ENCODE peak calls at places on chromosome 19, in four cellular contexts. G, C, U and X are unnamed samples.

GRCh38 chr19:42469311-42470239 is 26.8 kb upstream of the CXCL17 start:
- DNase-seq in G (peak; percentile 69), C (no peak), U (no peak), X (peak; percentile 73)

GRCh38 chr19:5093953-5094718 is 125.2 kb downstream of the KDM4B start:
- DNase-seq in G (no peak), C (no peak), U (no peak), X (no peak)

GRCh38 chr19:23070353-23070781 is 46.5 kb upstream of the ZNF730 start:
- DNase-seq in G (no peak), C (peak; percentile 86), U (peak; percentile 15), X (peak; percentile 89)

GRCh38 chr19:49533551-49534488 is 6.0 kb downstream of the RCN3 start:
- DNase-seq in G (peak; percentile 82), C (peak; percentile 83), U (peak; percentile 28), X (peak; percentile 93)

GRCh38 chr19:49411681-49412321 is 11.4 kb downstream of the PTH2 start:
- DNase-seq in G (no peak), C (no peak), U (no peak), X (peak; percentile 82)

GRCh38 chr19:952680-953500 is 27.1 kb downstream of the ARID3A start:
- DNase-seq in G (peak; percentile 24), C (peak; percentile 58), U (no peak), X (no peak)

GRCh38 chr19:12085074-12085818 is 20.7 kb downstream of the ZNF844 start:
- DNase-seq in G (no peak), C (no peak), U (peak; percentile 10), X (no peak)

GRCh38 chr19:11570039-11570462 is 7.4 kb downstream of the ACP5 start:
- DNase-seq in G (peak; percentile 64), C (no peak), U (no peak), X (peak; percentile 13)

GRCh38 chr19:54352041-54352440 is 12.7 kb downstream of the LAIR1 start:
- DNase-seq in G (no peak), C (no peak), U (no peak), X (no peak)
- H3K4me2 ChIP-seq in G (peak overlapping the region; percentile 8), C (no peak overlapping the region), U (no peak overlapping the region), X (no peak overlapping the region)

DNA sequence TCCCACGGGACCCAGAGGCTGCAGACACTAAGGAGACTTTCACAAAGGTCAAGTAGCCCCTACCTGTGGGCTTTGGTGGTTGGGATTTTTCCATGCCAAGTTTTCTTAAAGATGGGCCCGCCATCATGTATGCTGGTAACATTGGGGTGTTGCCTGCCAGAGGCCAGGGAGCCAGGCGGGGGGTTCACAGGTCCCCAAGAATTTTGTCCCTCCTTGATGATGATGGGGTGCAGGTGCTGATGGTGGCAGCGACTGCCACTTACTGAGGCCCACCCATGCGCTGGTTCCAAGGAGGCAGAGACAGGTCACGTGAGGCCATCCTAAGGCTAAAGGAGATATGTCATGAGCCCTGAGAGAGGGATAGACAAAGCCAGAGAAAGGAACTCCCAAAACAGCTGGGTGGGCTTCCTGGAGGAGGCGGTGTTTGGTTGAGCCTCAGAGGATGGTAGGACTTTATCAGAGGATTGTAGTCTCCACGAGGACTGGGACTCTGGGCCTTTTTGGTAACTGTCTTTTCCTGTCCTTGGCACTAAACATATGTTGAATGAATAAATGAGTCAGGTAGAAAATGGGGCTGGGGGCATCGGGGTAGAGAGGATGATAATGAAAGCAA is 14.4 kb downstream of the PLEKHF1 start:
- DNase-seq in G (no peak), C (no peak), U (no peak), X (peak; percentile 77)
- H3K4me2 ChIP-seq in G (no peak overlapping the region), C (no peak overlapping the region), U (no peak overlapping the region), X (no peak overlapping the region)

GRCh38 chr19:34191355-34191962 is 19.2 kb downstream of the LSM14A start:
- DNase-seq in G (no peak), C (no peak), U (no peak), X (no peak)
- H3K4me2 ChIP-seq in G (peak overlapping the region; percentile 77), C (no peak overlapping the region), U (no peak overlapping the region), X (no peak overlapping the region)

GRCh38 chr19:45293682-45294081 is 29.0 kb downstream of the CKM start:
- DNase-seq in G (no peak), C (no peak), U (no peak), X (no peak)
- H3K4me2 ChIP-seq in G (no peak overlapping the region), C (no peak overlapping the region), U (no peak overlapping the region), X (no peak overlapping the region)

DNA sequence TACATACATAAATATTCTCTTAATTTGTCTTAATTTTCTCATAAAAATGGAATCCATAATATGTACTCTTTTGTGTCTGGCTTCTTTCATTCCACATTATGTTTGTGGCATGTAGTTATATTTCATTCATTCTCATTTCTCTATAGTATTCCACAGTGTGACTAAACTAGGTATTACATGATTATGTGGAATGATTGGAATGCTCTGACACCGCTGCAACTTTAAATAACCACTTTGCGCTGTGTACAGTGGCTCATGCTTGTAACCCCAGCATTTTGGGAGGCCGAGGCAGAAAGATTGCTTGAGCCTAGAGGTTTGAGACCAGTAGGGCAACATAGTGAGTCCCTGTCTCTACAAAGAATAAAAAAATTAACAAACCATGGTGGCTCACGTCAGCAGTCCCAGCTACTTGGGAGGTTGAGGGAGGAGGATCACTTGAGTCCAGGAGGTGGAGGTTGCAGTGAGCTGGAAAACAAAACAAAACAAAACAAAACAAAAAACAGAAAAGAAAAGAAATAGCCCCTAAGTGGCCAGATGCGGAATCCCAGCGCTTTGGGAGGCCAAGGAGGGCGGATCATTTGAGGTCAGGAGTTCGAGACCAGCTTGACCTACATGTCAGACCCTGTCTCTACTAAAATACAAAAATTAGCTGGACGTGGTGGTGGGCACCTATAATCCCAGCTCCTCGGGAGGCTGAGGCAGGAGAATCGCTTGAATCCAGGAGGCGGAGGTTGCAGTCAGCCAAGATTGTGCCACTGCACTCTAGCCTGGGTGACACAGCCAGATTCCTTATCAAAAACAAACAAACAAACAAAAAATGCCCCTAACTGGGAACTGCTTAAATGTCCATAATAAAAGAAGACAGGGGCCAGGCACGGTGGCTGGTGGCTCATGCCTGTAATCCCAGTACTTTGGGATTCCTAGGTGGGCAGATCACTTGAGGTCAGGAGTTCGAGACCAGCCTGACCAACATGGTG is 8.0 kb upstream of the SAE1 start:
- DNase-seq in G (no peak), C (no peak), U (peak; percentile 83), X (peak; percentile 85)
- H3K4me2 ChIP-seq in G (no peak overlapping the region), C (no peak overlapping the region), U (peak overlapping the region; percentile 11), X (peak overlapping the region; percentile 41)